ENCODE peak calls at places on chromosomes 7 and 10, in ten cellular contexts. O is activated CD8-positive, alpha-beta memory T cell treated with anti-CD3 and anti-CD28 coated beads for 24 hours; L is dorsolateral prefrontal cortex; Y is CD4-positive, CD25-positive, alpha-beta regulatory T cell; W is COR-L47; E is kidney tubule cell; N is iris pigment epithelial cell; Q is NCI-H1092 treated with DMSO at 0.1 percent for 48 hours; D is AG04449; S is amygdala. C is an unnamed sample.

GRCh38 chr7:7114575-7115291 is 67.6 kb upstream of the C1GALT1 start:
- DNase-seq in S (no peak), E (no peak), D (no peak), Y (no peak), L (no peak), W (peak), N (no peak), Q (peak), O (no peak), C (no peak)

GRCh38 chr7:136140469-136140868 is 163.3 kb upstream of the MTPN start:
- DNase-seq in L (no peak), S (no peak), Q (no peak), O (no peak), E (no peak), Y (no peak), W (no peak), N (no peak), D (no peak), C (no peak)

GRCh38 chr10:26810435-26811026 is 50.2 kb downstream of the ABI1 start:
- DNase-seq in Q (no peak), W (no peak), E (no peak), L (no peak), O (no peak), D (no peak), S (no peak), N (no peak), Y (no peak), C (no peak)

GRCh38 chr7:29988391-29989256 is 977 bp downstream of the SCRN1 start:
- DNase-seq in N (peak), Q (peak), L (peak), S (no peak), O (peak), W (peak), D (no peak), E (peak), Y (peak), C (peak)

GRCh38 chr10:88114368-88114767 is 250.9 kb downstream of the PTEN start:
- DNase-seq in L (no peak), D (no peak), W (peak), N (peak), E (peak), Q (peak), O (no peak), Y (peak), S (no peak), C (peak)

GRCh38 chr7:99042957-99043356 is 101.0 kb downstream of the SMURF1 start:
- DNase-seq in O (no peak), Q (no peak), N (peak), S (no peak), E (no peak), L (no peak), W (no peak), Y (no peak), D (no peak), C (no peak)

GRCh38 chr10:133254421-133255120 is 16.9 kb downstream of the VENTX start:
- DNase-seq in O (no peak), S (no peak), Q (no peak), D (no peak), L (no peak), N (no peak), E (no peak), Y (no peak), W (no peak), C (no peak)

GRCh38 chr10:119651514-119652327 is 541 bp downstream of the BAG3 start:
- DNase-seq in L (no peak), N (no peak), O (peak), Q (no peak), E (no peak), D (no peak), S (no peak), W (no peak), Y (peak), C (no peak)

GRCh38 chr7:116633131-116633988 is 38.6 kb upstream of the MET start:
- DNase-seq in S (no peak), E (peak), N (peak), D (no peak), Y (no peak), O (no peak), Q (no peak), L (no peak), W (no peak), C (no peak)

GRCh38 chr7:18894155-18894554 is 223.3 kb downstream of the TWIST1 start:
- DNase-seq in L (no peak), Q (no peak), W (no peak), S (no peak), E (no peak), Y (no peak), O (no peak), D (no peak), N (no peak), C (no peak)

GRCh38 chr10:97522937-97523336 is 24.2 kb downstream of the UBTD1 start:
- DNase-seq in Y (no peak), O (no peak), E (no peak), W (no peak), N (no peak), Q (no peak), L (no peak), D (no peak), S (no peak), C (no peak)

GRCh38 chr7:131326576-131326975 is 1.1 kb upstream of the MKLN1 start:
- DNase-seq in N (no peak), E (peak), Y (no peak), L (no peak), W (no peak), Q (no peak), O (no peak), D (no peak), S (no peak), C (no peak)

GRCh38 chr10:4263281-4263921 is 478.4 kb upstream of the KLF6 start:
- DNase-seq in Y (no peak), N (peak), Q (no peak), D (no peak), O (no peak), S (no peak), E (no peak), L (no peak), W (no peak), C (no peak)

GRCh38 chr10:90947025-90947960 is 26.4 kb upstream of the ANKRD1 start:
- DNase-seq in N (peak), D (no peak), W (no peak), O (no peak), Y (peak), E (no peak), S (no peak), Q (no peak), L (no peak), C (peak)

GRCh38 chr10:10797467-10797866 is 220.2 kb upstream of the CELF2 start:
- DNase-seq in Q (no peak), D (no peak), Y (no peak), W (no peak), E (no peak), N (peak), L (no peak), S (no peak), O (no peak), C (no peak)

GRCh38 chr7:84154991-84155781 is 39.4 kb downstream of the SEMA3A start:
- DNase-seq in O (no peak), L (no peak), Y (no peak), W (no peak), S (no peak), Q (no peak), N (no peak), E (no peak), D (no peak), C (no peak)

GRCh38 chr7:131495679-131496498 is 60.5 kb downstream of the PODXL start:
- DNase-seq in W (no peak), E (no peak), O (no peak), Q (no peak), S (no peak), L (no peak), N (no peak), Y (no peak), D (no peak), C (no peak)